ENCODE peak calls at places on chromosome 10, in five cellular contexts. T, D, H, I and Q are unnamed samples.

GRCh38 chr10:4638116-4638515 is 187.9 kb upstream of the AKR1E2 start:
- DNase-seq in T (no peak), D (no peak), H (no peak), I (no peak), Q (no peak)

GRCh38 chr10:6036861-6037321 is 25.3 kb downstream of the IL2RA start:
- DNase-seq in T (no peak), D (no peak), H (no peak), I (peak; percentile 29), Q (no peak)

GRCh38 chr10:117568226-117568625 is 25.7 kb downstream of the EMX2 start:
- DNase-seq in T (no peak), D (no peak), H (no peak), I (no peak), Q (no peak)

GRCh38 chr10:71753091-71753959 is 20.0 kb downstream of the VSIR start:
- DNase-seq in T (no peak), D (no peak), H (peak; percentile 95), I (no peak), Q (peak; percentile 92)

GRCh38 chr10:132987671-132988571 is 45.6 kb upstream of the CFAP46 start:
- DNase-seq in T (no peak), D (no peak), H (peak; percentile 19), I (no peak), Q (peak; percentile 82)

GRCh38 chr10:114684085-114684821 is 26.2 kb upstream of the ABLIM1 start:
- DNase-seq in T (no peak), D (no peak), H (no peak), I (no peak), Q (peak; percentile 18)

GRCh38 chr10:71368639-71369038 is 28.1 kb upstream of the CDH23 start:
- DNase-seq in T (no peak), D (no peak), H (no peak), I (no peak), Q (no peak)

GRCh38 chr10:89706011-89706410 is 4.6 kb downstream of the KIF20B start:
- DNase-seq in T (no peak), D (no peak), H (no peak), I (no peak), Q (no peak)

GRCh38 chr10:11798862-11799735 is 24.1 kb upstream of the PROSER2 start:
- DNase-seq in T (no peak), D (no peak), H (peak; percentile 90), I (no peak), Q (peak; percentile 36)

GRCh38 chr10:28937959-28938358 is 260.6 kb downstream of the BAMBI start:
- DNase-seq in T (no peak), D (no peak), H (no peak), I (no peak), Q (no peak)

GRCh38 chr10:112721080-112721698 is 228.9 kb upstream of the TCF7L2 start:
- DNase-seq in T (no peak), D (no peak), H (no peak), I (no peak), Q (no peak)

GRCh38 chr10:72889391-72889831 is 4.1 kb upstream of the OIT3 start:
- DNase-seq in T (no peak), D (no peak), H (no peak), I (no peak), Q (no peak)

GRCh38 chr10:12389154-12389734 is 39.9 kb downstream of the CAMK1D start:
- DNase-seq in T (no peak), D (no peak), H (peak; percentile 5), I (no peak), Q (no peak)

GRCh38 chr10:112663181-112663879 is 216.3 kb downstream of the VTI1A start:
- DNase-seq in T (no peak), D (no peak), H (no peak), I (no peak), Q (no peak)

GRCh38 chr10:18087398-18087797 is 52.8 kb upstream of the CACNB2 start:
- DNase-seq in T (no peak), D (no peak), H (no peak), I (no peak), Q (no peak)